ENCODE peak calls at places on chromosomes 6 and 20, in four cellular contexts. R is K562, A is GM12878, J is H1. L is an unnamed sample.

GRCh38 chr6:168030881-168031280 is 33.4 kb downstream of the KIF25 start:
- DNase-seq in A (no peak), J (no peak), R (no peak), L (no peak)

GRCh38 chr20:62640870-62641748 is 1.2 kb upstream of the SLCO4A1 start:
- DNase-seq in J (no peak), R (no peak), A (no peak), L (no peak)

GRCh38 chr6:5373430-5373829 is 112.1 kb downstream of the FARS2 start:
- DNase-seq in J (no peak), R (no peak), A (no peak), L (no peak)

GRCh38 chr6:111057074-111057752 is 30.1 kb upstream of the SLC16A10 start:
- DNase-seq in J (no peak), A (no peak), R (peak; percentile 61), L (peak; percentile 48)

GRCh38 chr6:55255061-55255571 is 72.2 kb upstream of the GFRAL start:
- DNase-seq in J (no peak), R (no peak), A (no peak), L (no peak)

GRCh38 chr6:4210619-4211419 is 75.4 kb upstream of the ECI2 start:
- DNase-seq in R (peak; percentile 72), J (peak; percentile 49), A (no peak), L (peak; percentile 50)

GRCh38 chr20:36336204-36336603 is 30.1 kb downstream of the DLGAP4 start:
- DNase-seq in J (no peak), A (no peak), R (no peak), L (no peak)

GRCh38 chr6:15017251-15017650 is 228.6 kb upstream of the JARID2 start:
- DNase-seq in J (no peak), R (peak; percentile 81), A (no peak), L (no peak)

GRCh38 chr20:36173451-36173933 is 19.0 kb downstream of the EPB41L1 start:
- DNase-seq in J (peak; percentile 25), R (peak; percentile 40), A (no peak), L (peak; percentile 60)

GRCh38 chr6:149895702-149896310 is 2.1 kb downstream of the RAET1E start:
- DNase-seq in A (no peak), J (no peak), R (no peak), L (peak; percentile 44)

GRCh38 chr20:55155360-55155759 is 680.0 kb downstream of the DOK5 start:
- DNase-seq in A (no peak), J (no peak), R (no peak), L (no peak)

GRCh38 chr6:13923527-13924145 is 1.1 kb upstream of the RNF182 start:
- DNase-seq in J (no peak), R (peak; percentile 75), A (no peak), L (no peak)

GRCh38 chr6:126170875-126171489 is 168.9 kb upstream of the CENPW start:
- DNase-seq in A (peak; percentile 20), R (peak; percentile 76), J (no peak), L (peak; percentile 6)

GRCh38 chr6:56938634-56939294 is 16.1 kb upstream of the BEND6 start:
- DNase-seq in A (no peak), J (no peak), R (peak; percentile 27), L (no peak)

GRCh38 chr20:36885355-36885754 is 9.4 kb downstream of the TLDC2 start:
- DNase-seq in J (no peak), R (peak; percentile 65), A (no peak), L (no peak)

GRCh38 chr6:136920858-136921520 is 1.1 kb upstream of the SLC35D3 start:
- DNase-seq in R (no peak), J (no peak), A (no peak), L (peak; percentile 75)

GRCh38 chr6:1832844-1833787 is 223.4 kb downstream of the FOXC1 start:
- DNase-seq in R (no peak), J (no peak), A (no peak), L (peak; percentile 61)

GRCh38 chr20:48621256-48622078 is 206.3 kb downstream of the PREX1 start:
- DNase-seq in R (peak; percentile 27), J (no peak), A (no peak), L (no peak)

GRCh38 chr6:29887330-29887818 is 55.0 kb upstream of the HLA-A start:
- DNase-seq in J (no peak), R (no peak), A (no peak), L (no peak)

GRCh38 chr20:62887147-62887859 is 25.7 kb upstream of the TCFL5 start:
- DNase-seq in J (no peak), R (peak; percentile 47), A (no peak), L (peak; percentile 80)

GRCh38 chr6:14758421-14759043 is 487.3 kb upstream of the JARID2 start:
- DNase-seq in A (no peak), R (no peak), J (no peak), L (no peak)

GRCh38 chr20:6769953-6770831 is 2.7 kb downstream of the BMP2 start:
- DNase-seq in J (no peak), R (no peak), A (no peak), L (peak; percentile 23)

GRCh38 chr20:37729909-37730308 is 36.1 kb downstream of the CTNNBL1 start:
- DNase-seq in R (no peak), A (no peak), J (no peak), L (no peak)

GRCh38 chr6:53546256-53546655 is 1.4 kb upstream of the GCLC start:
- DNase-seq in A (no peak), J (no peak), R (no peak), L (no peak)

GRCh38 chr6:3489961-3490621 is 33.2 kb upstream of the SLC22A23 start:
- DNase-seq in A (no peak), J (no peak), R (no peak), L (no peak)

GRCh38 chr6:43683708-43684455 is 3.7 kb downstream of the MRPS18A start:
- DNase-seq in A (no peak), R (no peak), J (no peak), L (no peak)

GRCh38 chr20:19027971-19028370 is 184.5 kb upstream of the SLC24A3 start:
- DNase-seq in R (no peak), A (no peak), J (no peak), L (no peak)

GRCh38 chr6:75115501-75115900 is 90.4 kb downstream of the COL12A1 start:
- DNase-seq in A (no peak), J (no peak), R (no peak), L (no peak)

DNA sequence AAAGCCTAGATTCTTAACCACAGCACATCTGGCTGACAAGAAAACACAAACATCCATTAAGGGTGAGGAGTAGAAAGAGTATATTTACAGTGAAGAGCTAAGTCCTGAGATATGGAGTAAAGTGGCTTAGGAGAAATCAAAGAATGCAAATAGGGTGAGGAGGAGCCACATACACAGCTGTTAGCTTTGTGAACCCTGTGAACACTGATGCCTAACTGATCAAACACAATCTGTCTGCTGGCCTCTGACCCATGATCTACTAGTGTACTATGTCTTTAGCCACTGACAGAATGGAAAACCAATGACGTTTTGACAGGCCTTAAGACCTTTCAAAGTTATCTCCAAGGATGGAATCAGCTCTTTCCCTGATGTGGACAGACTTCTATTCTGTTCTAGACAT is 75.2 kb downstream of the ZHX3 start:
- DNase-seq in J (no peak), A (no peak), R (peak; percentile 34), L (no peak)
- TF ChIP-seq NRF1 in J (no peak), A (no peak), R (no peak), L (no peak)

GRCh38 chr6:35190306-35190705 is 23.4 kb upstream of the SCUBE3 start:
- DNase-seq in R (no peak), J (no peak), A (no peak), L (no peak)

GRCh38 chr6:35188886-35189285 is 24.9 kb upstream of the SCUBE3 start:
- DNase-seq in J (no peak), R (no peak), A (no peak), L (no peak)

GRCh38 chr6:35192301-35192860 is 21.4 kb upstream of the SCUBE3 start:
- DNase-seq in J (no peak), R (no peak), A (no peak), L (no peak)

GRCh38 chr6:35194390-35194789 is 19.4 kb upstream of the SCUBE3 start:
- DNase-seq in A (no peak), R (no peak), J (no peak), L (no peak)

DNA sequence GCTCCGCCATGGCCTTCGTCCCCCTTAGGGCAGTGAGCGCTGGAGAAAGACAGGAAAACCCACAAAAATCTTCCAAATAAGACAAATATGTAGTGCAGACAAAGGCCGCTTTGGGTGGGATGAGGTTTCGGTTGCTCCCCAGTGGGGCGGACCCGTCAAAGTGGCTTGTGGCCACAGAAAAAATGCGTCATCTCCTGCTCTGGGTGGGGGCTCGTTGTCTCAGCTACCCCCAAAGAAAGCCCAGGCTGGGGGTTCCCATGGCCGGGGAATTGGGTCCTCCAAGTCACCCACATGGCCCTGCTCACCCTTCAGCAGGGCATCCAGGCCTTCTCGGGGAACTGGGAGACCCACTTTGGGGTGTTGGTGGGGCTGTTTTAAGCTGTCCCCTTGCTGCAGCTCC is 21.9 kb upstream of the SCUBE3 start:
- DNase-seq in A (no peak), J (no peak), R (no peak), L (no peak)
- TF ChIP-seq NRF1 in A (no peak), J (no peak), R (no peak), L (no peak)

GRCh38 chr20:3248167-3248992 is 9.4 kb upstream of the SLC4A11 start:
- DNase-seq in R (peak; percentile 63), A (no peak), J (no peak), L (no peak)
- TF ChIP-seq NRF1 in R (no peak), A (no peak), J (no peak), L (no peak)

DNA sequence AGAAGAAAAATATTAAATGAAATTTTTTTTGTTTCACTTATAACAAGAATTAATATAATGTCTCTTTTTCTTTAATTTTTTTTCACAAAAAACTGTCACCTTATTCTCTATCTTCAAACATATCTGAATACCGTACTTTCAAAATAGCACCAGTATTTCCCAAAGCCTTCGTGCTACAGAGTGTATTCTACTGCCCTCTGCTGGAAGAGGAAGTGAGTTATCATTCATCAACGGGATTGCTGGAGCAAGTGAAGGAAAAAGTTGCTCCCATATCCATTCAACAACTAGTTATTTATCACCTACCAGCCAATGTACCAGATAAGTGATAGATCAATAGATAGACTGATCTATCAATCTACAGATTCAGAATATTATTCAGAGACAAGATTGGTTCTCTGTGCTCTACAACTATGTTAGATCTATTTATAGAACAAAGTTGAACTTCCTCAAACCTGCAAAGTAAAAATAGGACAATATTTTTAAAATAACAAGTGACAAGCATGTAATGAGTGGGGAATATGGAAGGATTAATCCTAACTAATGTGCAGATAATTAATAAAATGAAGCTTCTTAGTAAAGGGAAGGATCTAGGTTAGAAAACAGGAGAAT is 26.7 kb upstream of the TFAP2B start:
- DNase-seq in J (no peak), A (no peak), R (peak; percentile 69), L (peak; percentile 59)
- TF ChIP-seq NRF1 in J (no peak), A (no peak), R (no peak), L (no peak)

GRCh38 chr20:23937303-23938117 is 51.1 kb downstream of the GGTLC1 start:
- DNase-seq in J (peak; percentile 41), R (peak; percentile 30), A (peak; percentile 3), L (peak; percentile 55)

GRCh38 chr20:23939641-23940040 is 48.9 kb downstream of the GGTLC1 start:
- DNase-seq in J (no peak), A (no peak), R (no peak), L (no peak)

GRCh38 chr20:23943304-23943703 is 45.3 kb downstream of the GGTLC1 start:
- DNase-seq in A (no peak), R (no peak), J (no peak), L (no peak)

GRCh38 chr20:23938118-23938438 is 50.5 kb downstream of the GGTLC1 start:
- DNase-seq in J (no peak), R (no peak), A (no peak), L (no peak)

GRCh38 chr20:23939063-23939462 is 49.5 kb downstream of the GGTLC1 start:
- DNase-seq in A (no peak), J (no peak), R (no peak), L (no peak)
- TF ChIP-seq NRF1 in A (no peak), J (no peak), R (no peak), L (no peak)